ENCODE peak calls at places on chromosomes 16 and 17, in eight cellular contexts. T is HAP-1, I is breast epithelium, O is endodermal cell, F is A549, N is pancreas, R is mammary epithelial cell, P is ovary. A is an unnamed sample.
A peak's percentile ranks its signal among the peaks of the same experiment; 100 is the strongest.

GRCh38 chr16:28561557-28562187 is 8.0 kb downstream of the SGF29 start:
- DNase-seq in T (no peak), I (no peak), O (no peak), F (no peak), N (no peak), R (no peak), P (no peak), A (no peak)

GRCh38 chr17:72719582-72720493 is 372.6 kb downstream of the SLC39A11 start:
- DNase-seq in T (no peak), I (no peak), O (no peak), F (no peak), N (no peak), R (no peak), P (no peak), A (no peak)

GRCh38 chr16:714558-715447 is at the start of gene METRN:
- DNase-seq in T (peak; percentile 85), I (peak; percentile 78), O (peak; percentile 95), F (peak; percentile 83), N (peak; percentile 87), R (peak; percentile 75), P (peak; percentile 91), A (no peak)

GRCh38 chr16:680967-681745 is 946 bp downstream of the STUB1 start:
- DNase-seq in T (no peak), I (no peak), O (peak; percentile 73), F (no peak), N (no peak), R (peak; percentile 55), P (peak; percentile 74), A (no peak)

GRCh38 chr16:24991349-24991748 is 23.8 kb downstream of the ARHGAP17 start:
- DNase-seq in T (no peak), I (no peak), O (no peak), F (no peak), N (no peak), R (no peak), P (no peak), A (no peak)

GRCh38 chr16:86427327-86427935 is 82.9 kb upstream of the FOXF1 start:
- DNase-seq in T (no peak), I (no peak), O (no peak), F (no peak), N (no peak), R (no peak), P (no peak), A (no peak)

GRCh38 chr17:63452979-63453551 is 7.0 kb upstream of the CYB561 start:
- DNase-seq in T (peak; percentile 0), I (no peak), O (no peak), F (no peak), N (no peak), R (peak; percentile 25), P (no peak), A (no peak)

GRCh38 chr17:17693955-17694228 is 12.6 kb downstream of the RAI1 start:
- DNase-seq in T (no peak), I (no peak), O (no peak), F (no peak), N (no peak), R (no peak), P (no peak), A (no peak)

GRCh38 chr17:75604034-75604695 is 16.6 kb downstream of the MYO15B start:
- DNase-seq in T (no peak), I (no peak), O (peak; percentile 51), F (no peak), N (no peak), R (no peak), P (no peak), A (no peak)

GRCh38 chr17:14815079-14815478 is 450.0 kb downstream of the PMP22 start:
- DNase-seq in T (no peak), I (no peak), O (no peak), F (no peak), N (no peak), R (peak; percentile 40), P (no peak), A (no peak)

GRCh38 chr16:65967376-65967775 is 399.1 kb upstream of the CDH5 start:
- DNase-seq in T (no peak), I (no peak), O (no peak), F (no peak), N (no peak), R (no peak), P (no peak), A (no peak)

GRCh38 chr16:81238296-81239011 is at the start of gene BCO1:
- DNase-seq in T (peak; percentile 97), I (no peak), O (peak; percentile 76), F (peak; percentile 35), N (peak; percentile 73), R (peak; percentile 60), P (no peak), A (no peak)

GRCh38 chr16:81523387-81524115 is 78.9 kb downstream of the CMIP start:
- DNase-seq in T (no peak), I (peak; percentile 69), O (no peak), F (peak; percentile 65), N (no peak), R (peak; percentile 95), P (peak; percentile 48), A (no peak)

GRCh38 chr17:64466019-64466735 is 17.3 kb downstream of the MILR1 start:
- DNase-seq in T (no peak), I (no peak), O (no peak), F (no peak), N (no peak), R (no peak), P (no peak), A (no peak)

GRCh38 chr17:50608700-50609375 is 25.8 kb upstream of the ABCC3 start:
- DNase-seq in T (no peak), I (no peak), O (no peak), F (no peak), N (no peak), R (no peak), P (no peak), A (no peak)

GRCh38 chr17:60154616-60155426 is 5.0 kb downstream of the CA4 start:
- DNase-seq in T (no peak), I (no peak), O (peak; percentile 71), F (no peak), N (peak; percentile 4), R (no peak), P (no peak), A (no peak)

GRCh38 chr17:83119987-83120864 is 40.8 kb downstream of the METRNL start:
- DNase-seq in T (no peak), I (no peak), O (peak; percentile 64), F (no peak), N (no peak), R (peak; percentile 29), P (no peak), A (no peak)

GRCh38 chr16:46711106-46711769 is 21.8 kb downstream of the ORC6 start:
- DNase-seq in T (no peak), I (no peak), O (no peak), F (no peak), N (no peak), R (no peak), P (no peak), A (no peak)

GRCh38 chr17:13888043-13888442 is 181.3 kb upstream of the COX10 start:
- DNase-seq in T (no peak), I (no peak), O (no peak), F (no peak), N (no peak), R (no peak), P (peak; percentile 28), A (no peak)

GRCh38 chr17:27496005-27496404 is 39.8 kb downstream of the KSR1 start:
- DNase-seq in T (no peak), I (no peak), O (no peak), F (no peak), N (no peak), R (no peak), P (no peak), A (no peak)
- H3K9me3 ChIP-seq in T (no peaks in the 10 kb centered on the region), I (no peaks in the 10 kb centered on the region), O (peaks cover 13% of the 10 kb centered on the region), F (peaks cover 7% of the 10 kb centered on the region), N (no peaks in the 10 kb centered on the region), R (peaks cover 5% of the 10 kb centered on the region), P (no peaks in the 10 kb centered on the region), A (no peaks in the 10 kb centered on the region)

GRCh38 chr17:57485566-57485865 is 229.2 kb downstream of the MSI2 start:
- DNase-seq in T (no peak), I (no peak), O (no peak), F (no peak), N (no peak), R (no peak), P (no peak), A (no peak)
- H3K4me3 ChIP-seq in T (no peak overlapping the region), I (no peak overlapping the region), O (no peak overlapping the region), F (no peak overlapping the region), N (no peak overlapping the region), R (no peak overlapping the region), P (no peak overlapping the region), A (no peak overlapping the region)

GRCh38 chr16:35687781-35688180 is 2228.4 kb downstream of the TP53TG3F start:
- DNase-seq in T (no peak), I (no peak), O (no peak), F (no peak), N (no peak), R (no peak), P (no peak), A (no peak)

GRCh38 chr16:35692824-35693223 is 2233.4 kb downstream of the TP53TG3F start:
- DNase-seq in T (no peak), I (no peak), O (no peak), F (no peak), N (no peak), R (no peak), P (no peak), A (no peak)

GRCh38 chr16:35691057-35691456 is 2231.6 kb downstream of the TP53TG3F start:
- DNase-seq in T (no peak), I (no peak), O (no peak), F (no peak), N (no peak), R (no peak), P (no peak), A (no peak)

GRCh38 chr16:35689764-35690163 is 2230.4 kb downstream of the TP53TG3F start:
- DNase-seq in T (no peak), I (no peak), O (no peak), F (no peak), N (no peak), R (no peak), P (no peak), A (peak; percentile 60)

GRCh38 chr16:35690413-35690812 is 2231.0 kb downstream of the TP53TG3F start:
- DNase-seq in T (no peak), I (no peak), O (no peak), F (no peak), N (no peak), R (no peak), P (no peak), A (peak; percentile 40)
- H3K9me3 ChIP-seq in T (no peaks in the 10 kb centered on the region), I (peaks cover 94% of the 10 kb centered on the region), O (peaks cover 87% of the 10 kb centered on the region), F (no peaks in the 10 kb centered on the region), N (no peaks in the 10 kb centered on the region), R (peaks cover 42% of the 10 kb centered on the region), P (no peaks in the 10 kb centered on the region), A (peaks cover 7% of the 10 kb centered on the region)

DNA sequence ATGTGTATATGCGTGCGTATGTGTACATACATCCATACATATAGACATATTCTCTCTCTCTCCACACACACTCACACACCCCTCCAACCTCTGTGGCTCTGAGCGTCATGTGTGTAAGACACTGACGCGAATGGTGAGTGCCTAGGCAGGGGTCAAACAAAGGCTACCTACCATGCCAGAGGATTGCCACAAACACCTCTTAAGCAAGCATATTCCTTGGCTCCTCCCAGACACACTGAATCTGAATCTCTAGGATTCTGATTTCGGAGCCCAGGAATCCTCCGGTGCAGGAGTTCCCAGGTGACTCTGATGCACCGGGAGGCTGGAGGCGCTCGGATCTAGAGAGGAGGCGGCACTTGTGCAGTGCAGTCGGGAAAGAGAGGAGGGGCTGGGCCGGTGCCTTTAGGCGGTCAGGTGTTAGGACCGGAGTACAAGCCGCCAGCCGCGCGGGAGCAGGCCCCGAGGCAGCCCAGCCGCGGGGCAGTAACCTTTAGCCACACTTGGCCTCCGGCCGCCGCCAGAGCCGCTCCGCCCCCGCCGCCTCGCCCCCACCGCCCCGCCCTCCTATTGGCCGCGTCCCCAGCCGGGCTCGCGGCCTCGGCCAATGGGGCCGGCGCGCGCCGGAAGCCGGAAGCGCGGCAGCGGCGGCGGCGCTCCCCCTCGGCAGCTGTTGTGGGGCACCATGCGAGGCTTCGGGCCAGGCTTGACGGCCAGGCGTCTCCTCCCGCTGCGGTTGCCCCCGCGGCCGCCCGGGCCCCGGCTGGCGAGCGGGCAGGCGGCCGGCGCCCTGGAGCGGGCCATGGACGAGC is at the start of gene MLYCD:
- DNase-seq in T (peak; percentile 59), I (peak; percentile 54), O (peak; percentile 95), F (peak; percentile 86), N (peak; percentile 94), R (peak; percentile 68), P (peak; percentile 92), A (peak; percentile 90)
- H3K4me3 ChIP-seq in T (peak within 1 kb of the TSS; percentile 49), I (peak within 1 kb of the TSS; percentile 92), O (peak within 1 kb of the TSS; percentile 95), F (peak within 1 kb of the TSS; percentile 63), N (peak within 1 kb of the TSS; percentile 99), R (peak within 1 kb of the TSS; percentile 85), P (peak within 1 kb of the TSS; percentile 97), A (peak within 1 kb of the TSS; percentile 99)

A was measured in vagina.